ENCODE peak calls at places on chromosomes 5 and 9, in six cellular contexts. One of them, this sample, is unnamed.
A peak's percentile ranks its signal among the peaks of the same experiment; 100 is the strongest.

GRCh38 chr9:136151214-136151804 is 32.6 kb upstream of the TMEM250 start:
- DNase-seq in activated T-helper 1 cell treated with anti-CD3 and anti-CD28 coated beads, Interleukin-2, amount 50 U/mL, for 16 hours: no peak
- DNase-seq in heart left ventricle: no peak
- DNase-seq in mammary epithelial cell: no peak
- DNase-seq in stimulated activated CD8-positive, alpha-beta memory T cell treated with anti-CD3 and anti-CD28 coated beads, Interleukin-7, amount 100 ng/mL, for 1 hour: no peak
- DNase-seq in effector memory CD8-positive, alpha-beta T cell: no peak
- DNase-seq in this sample: no peak

GRCh38 chr9:93088656-93089015 is 7.4 kb upstream of the CARD19 start:
- DNase-seq in activated T-helper 1 cell treated with anti-CD3 and anti-CD28 coated beads, Interleukin-2, amount 50 U/mL, for 16 hours: no peak
- DNase-seq in heart left ventricle: no peak
- DNase-seq in mammary epithelial cell: no peak
- DNase-seq in stimulated activated CD8-positive, alpha-beta memory T cell treated with anti-CD3 and anti-CD28 coated beads, Interleukin-7, amount 100 ng/mL, for 1 hour: no peak
- DNase-seq in effector memory CD8-positive, alpha-beta T cell: no peak
- DNase-seq in this sample: no peak

GRCh38 chr5:92775711-92776615 is 805.1 kb downstream of the NR2F1-AS1 start:
- DNase-seq in activated T-helper 1 cell treated with anti-CD3 and anti-CD28 coated beads, Interleukin-2, amount 50 U/mL, for 16 hours: no peak
- DNase-seq in heart left ventricle: no peak
- DNase-seq in mammary epithelial cell: peak; percentile 74
- DNase-seq in stimulated activated CD8-positive, alpha-beta memory T cell treated with anti-CD3 and anti-CD28 coated beads, Interleukin-7, amount 100 ng/mL, for 1 hour: no peak
- DNase-seq in effector memory CD8-positive, alpha-beta T cell: no peak
- DNase-seq in this sample: no peak

GRCh38 chr9:35603506-35603985 is 1.5 kb upstream of the TESK1 start:
- DNase-seq in activated T-helper 1 cell treated with anti-CD3 and anti-CD28 coated beads, Interleukin-2, amount 50 U/mL, for 16 hours: no peak
- DNase-seq in heart left ventricle: peak; percentile 68
- DNase-seq in mammary epithelial cell: peak; percentile 53
- DNase-seq in stimulated activated CD8-positive, alpha-beta memory T cell treated with anti-CD3 and anti-CD28 coated beads, Interleukin-7, amount 100 ng/mL, for 1 hour: no peak
- DNase-seq in effector memory CD8-positive, alpha-beta T cell: no peak
- DNase-seq in this sample: no peak

GRCh38 chr9:96719538-96720315 is 58.2 kb downstream of the ZNF510 start:
- DNase-seq in activated T-helper 1 cell treated with anti-CD3 and anti-CD28 coated beads, Interleukin-2, amount 50 U/mL, for 16 hours: no peak
- DNase-seq in heart left ventricle: no peak
- DNase-seq in mammary epithelial cell: peak; percentile 35
- DNase-seq in stimulated activated CD8-positive, alpha-beta memory T cell treated with anti-CD3 and anti-CD28 coated beads, Interleukin-7, amount 100 ng/mL, for 1 hour: no peak
- DNase-seq in effector memory CD8-positive, alpha-beta T cell: no peak
- DNase-seq in this sample: no peak

GRCh38 chr5:135944967-135945560 is 9.7 kb downstream of the LECT2 start:
- DNase-seq in activated T-helper 1 cell treated with anti-CD3 and anti-CD28 coated beads, Interleukin-2, amount 50 U/mL, for 16 hours: no peak
- DNase-seq in heart left ventricle: peak; percentile 28
- DNase-seq in mammary epithelial cell: peak; percentile 63
- DNase-seq in stimulated activated CD8-positive, alpha-beta memory T cell treated with anti-CD3 and anti-CD28 coated beads, Interleukin-7, amount 100 ng/mL, for 1 hour: no peak
- DNase-seq in effector memory CD8-positive, alpha-beta T cell: peak; percentile 33
- DNase-seq in this sample: no peak

GRCh38 chr9:83981126-83981871 is 694 bp downstream of the RMI1 start:
- DNase-seq in activated T-helper 1 cell treated with anti-CD3 and anti-CD28 coated beads, Interleukin-2, amount 50 U/mL, for 16 hours: no peak
- DNase-seq in heart left ventricle: peak; percentile 47
- DNase-seq in mammary epithelial cell: peak; percentile 69
- DNase-seq in stimulated activated CD8-positive, alpha-beta memory T cell treated with anti-CD3 and anti-CD28 coated beads, Interleukin-7, amount 100 ng/mL, for 1 hour: no peak
- DNase-seq in effector memory CD8-positive, alpha-beta T cell: peak; percentile 19
- DNase-seq in this sample: no peak

GRCh38 chr9:5790923-5791322 is 42.0 kb downstream of the ERMP1 start:
- DNase-seq in activated T-helper 1 cell treated with anti-CD3 and anti-CD28 coated beads, Interleukin-2, amount 50 U/mL, for 16 hours: no peak
- DNase-seq in heart left ventricle: no peak
- DNase-seq in mammary epithelial cell: no peak
- DNase-seq in stimulated activated CD8-positive, alpha-beta memory T cell treated with anti-CD3 and anti-CD28 coated beads, Interleukin-7, amount 100 ng/mL, for 1 hour: no peak
- DNase-seq in effector memory CD8-positive, alpha-beta T cell: no peak
- DNase-seq in this sample: no peak

GRCh38 chr9:114694719-114695269 is 12.8 kb upstream of the TEX48 start:
- DNase-seq in activated T-helper 1 cell treated with anti-CD3 and anti-CD28 coated beads, Interleukin-2, amount 50 U/mL, for 16 hours: no peak
- DNase-seq in heart left ventricle: no peak
- DNase-seq in mammary epithelial cell: no peak
- DNase-seq in stimulated activated CD8-positive, alpha-beta memory T cell treated with anti-CD3 and anti-CD28 coated beads, Interleukin-7, amount 100 ng/mL, for 1 hour: no peak
- DNase-seq in effector memory CD8-positive, alpha-beta T cell: no peak
- DNase-seq in this sample: no peak

GRCh38 chr5:178577376-178577839 is 12.8 kb downstream of the COL23A1 start:
- DNase-seq in activated T-helper 1 cell treated with anti-CD3 and anti-CD28 coated beads, Interleukin-2, amount 50 U/mL, for 16 hours: no peak
- DNase-seq in heart left ventricle: no peak
- DNase-seq in mammary epithelial cell: no peak
- DNase-seq in stimulated activated CD8-positive, alpha-beta memory T cell treated with anti-CD3 and anti-CD28 coated beads, Interleukin-7, amount 100 ng/mL, for 1 hour: no peak
- DNase-seq in effector memory CD8-positive, alpha-beta T cell: no peak
- DNase-seq in this sample: no peak

GRCh38 chr9:120477534-120478001 is 102.4 kb downstream of the CDK5RAP2 start:
- DNase-seq in activated T-helper 1 cell treated with anti-CD3 and anti-CD28 coated beads, Interleukin-2, amount 50 U/mL, for 16 hours: no peak
- DNase-seq in heart left ventricle: peak; percentile 55
- DNase-seq in mammary epithelial cell: peak; percentile 75
- DNase-seq in stimulated activated CD8-positive, alpha-beta memory T cell treated with anti-CD3 and anti-CD28 coated beads, Interleukin-7, amount 100 ng/mL, for 1 hour: no peak
- DNase-seq in effector memory CD8-positive, alpha-beta T cell: no peak
- DNase-seq in this sample: no peak

GRCh38 chr5:88502179-88503064 is 233.8 kb upstream of the TMEM161B start:
- DNase-seq in activated T-helper 1 cell treated with anti-CD3 and anti-CD28 coated beads, Interleukin-2, amount 50 U/mL, for 16 hours: no peak
- DNase-seq in heart left ventricle: no peak
- DNase-seq in mammary epithelial cell: no peak
- DNase-seq in stimulated activated CD8-positive, alpha-beta memory T cell treated with anti-CD3 and anti-CD28 coated beads, Interleukin-7, amount 100 ng/mL, for 1 hour: no peak
- DNase-seq in effector memory CD8-positive, alpha-beta T cell: no peak
- DNase-seq in this sample: no peak

GRCh38 chr9:115132648-115133047 is 14.7 kb upstream of the TNC start:
- DNase-seq in activated T-helper 1 cell treated with anti-CD3 and anti-CD28 coated beads, Interleukin-2, amount 50 U/mL, for 16 hours: no peak
- DNase-seq in heart left ventricle: peak; percentile 82
- DNase-seq in mammary epithelial cell: no peak
- DNase-seq in stimulated activated CD8-positive, alpha-beta memory T cell treated with anti-CD3 and anti-CD28 coated beads, Interleukin-7, amount 100 ng/mL, for 1 hour: no peak
- DNase-seq in effector memory CD8-positive, alpha-beta T cell: no peak
- DNase-seq in this sample: no peak

GRCh38 chr9:136145580-136145979 is 26.9 kb upstream of the TMEM250 start:
- DNase-seq in activated T-helper 1 cell treated with anti-CD3 and anti-CD28 coated beads, Interleukin-2, amount 50 U/mL, for 16 hours: no peak
- DNase-seq in heart left ventricle: no peak
- DNase-seq in mammary epithelial cell: no peak
- DNase-seq in stimulated activated CD8-positive, alpha-beta memory T cell treated with anti-CD3 and anti-CD28 coated beads, Interleukin-7, amount 100 ng/mL, for 1 hour: no peak
- DNase-seq in effector memory CD8-positive, alpha-beta T cell: no peak
- DNase-seq in this sample: no peak

GRCh38 chr9:86669442-86669841 is 277.9 kb downstream of the GAS1 start:
- DNase-seq in activated T-helper 1 cell treated with anti-CD3 and anti-CD28 coated beads, Interleukin-2, amount 50 U/mL, for 16 hours: no peak
- DNase-seq in heart left ventricle: no peak
- DNase-seq in mammary epithelial cell: peak; percentile 64
- DNase-seq in stimulated activated CD8-positive, alpha-beta memory T cell treated with anti-CD3 and anti-CD28 coated beads, Interleukin-7, amount 100 ng/mL, for 1 hour: no peak
- DNase-seq in effector memory CD8-positive, alpha-beta T cell: no peak
- DNase-seq in this sample: no peak

This sample was measured in central memory CD8-positive, alpha-beta T cell.